ENCODE peak calls at places on chromosomes 3 and 15, in four cellular contexts. C is ELR, N is DMS 273 treated with DMSO at 0.1 percent for 48 hours, J is transverse colon. S is an unnamed sample.

GRCh38 chr15:88385078-88385700 is 82.0 kb downstream of the MRPL46 start:
- DNase-seq in C (peak; percentile 62), N (no peak), J (no peak), S (peak; percentile 69)

GRCh38 chr15:35698331-35698730 is 152.4 kb upstream of the DPH6 start:
- DNase-seq in C (no peak), N (no peak), J (no peak), S (no peak)

GRCh38 chr3:112128843-112129727 is 4.0 kb downstream of the GCSAM start:
- DNase-seq in C (peak; percentile 35), N (no peak), J (no peak), S (peak; percentile 74)

GRCh38 chr3:43638594-43639447 is 17.0 kb upstream of the ANO10 start:
- DNase-seq in C (peak; percentile 65), N (no peak), J (peak; percentile 73), S (peak; percentile 67)

GRCh38 chr15:73981761-73982222 is 10.3 kb downstream of the STOML1 start:
- DNase-seq in C (no peak), N (no peak), J (no peak), S (peak; percentile 71)

GRCh38 chr15:100383302-100384107 is 41.7 kb upstream of the ADAMTS17 start:
- DNase-seq in C (peak; percentile 32), N (peak; percentile 1), J (peak; percentile 19), S (peak; percentile 20)

GRCh38 chr3:138549578-138549977 is 44.5 kb downstream of the CEP70 start:
- DNase-seq in C (no peak), N (no peak), J (no peak), S (no peak)

GRCh38 chr15:91456251-91456718 is 356.2 kb downstream of the SV2B start:
- DNase-seq in C (no peak), N (no peak), J (no peak), S (peak; percentile 98)

GRCh38 chr3:99319961-99320360 is 318.4 kb upstream of the COL8A1 start:
- DNase-seq in C (peak; percentile 85), N (no peak), J (no peak), S (peak; percentile 95)

GRCh38 chr3:126438746-126439145 is 36.9 kb downstream of the ZXDC start:
- DNase-seq in C (no peak), N (no peak), J (no peak), S (no peak)

GRCh38 chr3:106261915-106262683 is 393.3 kb upstream of the CBLB start:
- DNase-seq in C (peak; percentile 67), N (no peak), J (no peak), S (peak; percentile 92)

GRCh38 chr15:75050283-75050682 is 26.9 kb downstream of the PPCDC start:
- DNase-seq in C (no peak), N (no peak), J (no peak), S (no peak)

GRCh38 chr15:72866086-72866646 is 82.6 kb upstream of the ADPGK start:
- DNase-seq in C (peak; percentile 41), N (no peak), J (no peak), S (peak; percentile 41)

GRCh38 chr3:9782777-9783176 is 9.5 kb downstream of the TADA3 start:
- DNase-seq in C (no peak), N (no peak), J (no peak), S (no peak)

GRCh38 chr15:80693682-80694623 is 1.2 kb upstream of the ABHD17C start:
- DNase-seq in C (no peak), N (no peak), J (no peak), S (peak; percentile 25)

GRCh38 chr15:72559781-72560180 is 85.7 kb downstream of the ARIH1 start:
- DNase-seq in C (no peak), N (no peak), J (no peak), S (no peak)

GRCh38 chr3:10627884-10628572 is 122.6 kb upstream of the ATP2B2 start:
- DNase-seq in C (no peak), N (no peak), J (no peak), S (no peak)

GRCh38 chr3:5198986-5199731 is 11.7 kb downstream of the EDEM1 start:
- DNase-seq in C (no peak), N (no peak), J (no peak), S (no peak)

S was measured in M059J.